ENCODE peak calls at places on chromosomes 3 and 15, in seven cellular contexts. A is OCI-LY7, H is GM23338, Z is MM.1S, V is PC-3, S is HCT116, I is PC-9. E is an unnamed sample.

GRCh38 chr3:187186801-187187421 is 10.4 kb upstream of the RTP1 start:
- DNase-seq in I (peak; percentile 98), Z (no peak), V (peak; percentile 92), S (no peak), H (no peak), A (no peak), E (peak; percentile 57)

GRCh38 chr15:81215531-81215930 is 18.9 kb downstream of the IL16 start:
- DNase-seq in I (no peak), S (no peak), H (no peak), A (no peak), Z (no peak), V (no peak), E (no peak)

GRCh38 chr3:52670621-52671521 is 14.8 kb downstream of the PBRM1 start:
- DNase-seq in I (peak; percentile 77), H (no peak), A (no peak), S (peak; percentile 96), V (peak; percentile 99), Z (no peak), E (peak; percentile 52)

GRCh38 chr3:101964861-101965260 is 115.5 kb downstream of the NFKBIZ start:
- DNase-seq in H (peak; percentile 19), A (no peak), S (no peak), Z (no peak), V (no peak), I (no peak), E (no peak)

GRCh38 chr3:96209703-96210102 is 604.7 kb upstream of the EPHA6 start:
- DNase-seq in V (peak; percentile 79), H (no peak), Z (no peak), A (no peak), I (peak; percentile 49), S (no peak), E (peak; percentile 28)

GRCh38 chr3:107753988-107754387 is 231.2 kb downstream of the BBX start:
- DNase-seq in V (no peak), S (no peak), H (no peak), Z (no peak), I (no peak), A (no peak), E (no peak)

GRCh38 chr15:98530570-98530969 is 117.8 kb upstream of the IGF1R start:
- DNase-seq in V (no peak), A (no peak), H (no peak), Z (no peak), S (no peak), I (no peak), E (no peak)

GRCh38 chr15:96362001-96362758 is 31.7 kb downstream of the NR2F2 start:
- DNase-seq in Z (no peak), H (peak; percentile 29), A (no peak), I (no peak), S (no peak), V (no peak), E (no peak)

GRCh38 chr3:188170461-188171459 is 16.8 kb downstream of the LPP start:
- DNase-seq in S (no peak), I (no peak), A (peak; percentile 35), H (no peak), Z (no peak), V (peak; percentile 77), E (peak; percentile 46)

GRCh38 chr3:127042634-127043033 is 59.7 kb downstream of the PLXNA1 start:
- DNase-seq in H (no peak), I (no peak), Z (no peak), S (no peak), A (no peak), V (no peak), E (no peak)

GRCh38 chr3:14410501-14411165 is 8.2 kb downstream of the SLC6A6 start:
- DNase-seq in I (peak; percentile 90), V (peak; percentile 86), S (no peak), Z (no peak), A (peak; percentile 62), H (no peak), E (no peak)

GRCh38 chr15:63501256-63502089 is 2.9 kb upstream of the USP3 start:
- DNase-seq in I (peak; percentile 55), V (peak; percentile 79), S (no peak), Z (no peak), A (peak; percentile 31), H (peak; percentile 62), E (peak; percentile 88)

GRCh38 chr3:11717301-11717700 is 73.6 kb upstream of the VGLL4 start:
- DNase-seq in Z (no peak), H (no peak), I (no peak), A (no peak), V (no peak), S (no peak), E (no peak)

GRCh38 chr3:40753371-40753770 is 228.6 kb downstream of the ZNF621 start:
- DNase-seq in Z (no peak), H (no peak), A (no peak), I (no peak), S (no peak), V (no peak), E (no peak)

GRCh38 chr15:66679657-66680108 is 22.4 kb upstream of the SMAD6 start:
- DNase-seq in S (no peak), V (no peak), H (peak; percentile 46), I (no peak), Z (no peak), A (no peak), E (peak; percentile 85)

GRCh38 chr3:68996356-68996995 is 17.0 kb downstream of the EOGT start:
- DNase-seq in S (no peak), I (no peak), A (no peak), H (no peak), V (no peak), Z (no peak), E (no peak)

GRCh38 chr3:14123308-14124222 is 1.1 kb downstream of the CHCHD4 start:
- DNase-seq in A (peak; percentile 36), S (no peak), V (peak; percentile 57), H (peak; percentile 15), Z (peak; percentile 43), I (no peak), E (peak; percentile 12)

GRCh38 chr3:179811321-179812095 is 158.7 kb downstream of the USP13 start:
- DNase-seq in S (peak; percentile 61), A (peak; percentile 77), H (peak; percentile 90), Z (peak; percentile 78), V (peak; percentile 88), I (peak; percentile 45), E (peak; percentile 81)

GRCh38 chr3:188531210-188531609 is 377.3 kb downstream of the LPP start:
- DNase-seq in I (no peak), H (no peak), Z (no peak), A (no peak), S (no peak), V (peak; percentile 78), E (no peak)

GRCh38 chr15:72588096-72588495 is 66.4 kb upstream of the GOLGA6B start:
- DNase-seq in H (no peak), Z (no peak), I (no peak), A (no peak), V (no peak), S (no peak), E (no peak)

GRCh38 chr3:145628211-145628610 is 532.8 kb downstream of the PLOD2 start:
- DNase-seq in V (no peak), A (no peak), I (no peak), Z (no peak), S (no peak), H (no peak), E (no peak)
- H3K9me2 ChIP-seq in V (no peaks in the 10 kb centered on the region), A (no peaks in the 10 kb centered on the region), I (no peaks in the 10 kb centered on the region), Z (no peaks in the 10 kb centered on the region), S (no peaks in the 10 kb centered on the region), H (no peaks in the 10 kb centered on the region), E (no peaks in the 10 kb centered on the region)

GRCh38 chr15:70670680-70671079 is 92.7 kb downstream of the UACA start:
- DNase-seq in I (no peak), V (peak; percentile 26), A (no peak), H (no peak), S (no peak), Z (no peak), E (no peak)
- TF ChIP-seq CTCF in I (peak; percentile 33), V (peak; percentile 59), A (peak; percentile 57), H (no peak), S (no peak), Z (peak; percentile 29), E (peak; percentile 27)

DNA sequence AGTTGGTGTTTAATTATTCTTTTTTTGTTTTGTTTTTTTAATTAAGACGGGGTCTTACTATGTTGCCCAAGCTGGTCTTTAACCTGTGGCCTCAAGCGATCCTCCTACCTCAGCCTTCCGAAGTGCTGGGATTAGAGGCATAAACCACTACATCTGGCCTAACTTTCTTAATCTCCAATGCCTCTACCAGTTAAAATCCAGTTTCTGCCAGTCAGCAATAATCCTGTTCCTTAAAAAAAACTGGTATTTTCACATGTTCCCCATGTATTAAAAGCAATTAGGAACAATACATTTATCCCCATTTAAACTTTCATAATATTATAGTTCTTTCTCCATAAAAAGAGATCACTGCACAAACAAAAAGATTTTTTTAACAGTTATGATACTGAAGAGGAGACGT is 21.2 kb downstream of the DCAF1 start:
- DNase-seq in I (no peak), Z (no peak), A (no peak), V (no peak), S (no peak), H (no peak), E (no peak)
- H3K9me2 ChIP-seq in I (no peaks in the 10 kb centered on the region), Z (no peaks in the 10 kb centered on the region), A (no peaks in the 10 kb centered on the region), V (no peaks in the 10 kb centered on the region), S (no peaks in the 10 kb centered on the region), H (no peaks in the 10 kb centered on the region), E (no peaks in the 10 kb centered on the region)

GRCh38 chr3:38658886-38659285 is 9.4 kb upstream of the SCN5A start:
- DNase-seq in I (no peak), S (no peak), V (no peak), H (no peak), Z (no peak), A (no peak), E (no peak)

GRCh38 chr3:38657369-38657768 is 7.9 kb upstream of the SCN5A start:
- DNase-seq in A (no peak), Z (no peak), V (no peak), I (no peak), H (no peak), S (no peak), E (peak; percentile 2)

GRCh38 chr3:38662544-38662943 is 13.1 kb upstream of the SCN5A start:
- DNase-seq in S (peak; percentile 62), H (peak; percentile 91), I (peak; percentile 26), V (peak; percentile 84), A (peak; percentile 22), Z (peak; percentile 58), E (peak; percentile 39)
- TF ChIP-seq CTCF in S (peak; percentile 74), H (peak; percentile 89), I (peak; percentile 74), V (peak; percentile 91), A (peak; percentile 76), Z (peak; percentile 77), E (peak; percentile 47)

GRCh38 chr3:151841801-151842200 is 27.9 kb downstream of the AADAC start:
- DNase-seq in Z (no peak), S (no peak), H (no peak), V (peak; percentile 48), A (no peak), I (no peak), E (no peak)
- H3K9me2 ChIP-seq in Z (no peaks in the 10 kb centered on the region), S (no peaks in the 10 kb centered on the region), H (no peaks in the 10 kb centered on the region), V (no peaks in the 10 kb centered on the region), A (no peaks in the 10 kb centered on the region), I (no peaks in the 10 kb centered on the region), E (no peaks in the 10 kb centered on the region)

DNA sequence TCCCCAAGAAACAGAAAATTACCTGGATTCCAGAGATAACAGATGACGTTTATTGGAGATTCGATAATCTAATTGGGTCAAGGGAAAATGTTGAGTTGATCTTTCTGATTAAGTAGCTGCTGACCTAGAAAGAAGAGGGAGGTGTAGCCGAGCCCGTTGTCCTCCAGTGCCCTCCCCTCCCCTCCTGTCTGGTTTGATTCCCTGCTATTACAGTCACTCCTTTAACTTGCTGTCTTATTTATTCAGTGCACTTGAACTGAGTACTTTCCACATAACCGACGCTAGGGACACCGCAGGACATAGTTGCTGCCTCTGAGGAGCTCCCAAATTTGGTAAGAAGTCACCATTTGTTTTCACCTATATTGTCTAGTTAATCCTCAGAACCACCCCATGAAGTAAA is 103.7 kb downstream of the AQP9 start:
- DNase-seq in Z (no peak), A (no peak), I (no peak), H (no peak), V (peak; percentile 15), S (no peak), E (no peak)
- TF ChIP-seq CTCF in Z (no peak), A (no peak), I (no peak), H (no peak), V (peak; percentile 23), S (no peak), E (no peak)

E was measured in hepatocyte.